ENCODE peak calls at places on chromosomes 3 and 15, in seven cellular contexts. One of them, this sample, is unnamed.

GRCh38 chr3:69161587-69162196 is 39.3 kb upstream of the LMOD3 start:
- DNase-seq in A549: peak
- DNase-seq in body of pancreas: peak
- DNase-seq in progenitor cell of endocrine pancreas: no peak
- DNase-seq in endothelial cell: peak
- DNase-seq in lower leg skin: no peak
- DNase-seq in fibroblast of lung: peak
- DNase-seq in this sample: no peak

GRCh38 chr15:62824111-62824737 is 218.3 kb upstream of the TPM1 start:
- DNase-seq in A549: peak
- DNase-seq in body of pancreas: no peak
- DNase-seq in progenitor cell of endocrine pancreas: no peak
- DNase-seq in endothelial cell: no peak
- DNase-seq in lower leg skin: no peak
- DNase-seq in fibroblast of lung: peak
- DNase-seq in this sample: no peak

GRCh38 chr3:127915115-127915936 is at the start of gene KBTBD12:
- DNase-seq in A549: no peak
- DNase-seq in body of pancreas: peak
- DNase-seq in progenitor cell of endocrine pancreas: peak
- DNase-seq in endothelial cell: peak
- DNase-seq in lower leg skin: no peak
- DNase-seq in fibroblast of lung: no peak
- DNase-seq in this sample: no peak

GRCh38 chr3:65751123-65751700 is 287.5 kb downstream of the MAGI1 start:
- DNase-seq in A549: peak
- DNase-seq in body of pancreas: peak
- DNase-seq in progenitor cell of endocrine pancreas: peak
- DNase-seq in endothelial cell: peak
- DNase-seq in lower leg skin: no peak
- DNase-seq in fibroblast of lung: peak
- DNase-seq in this sample: no peak

GRCh38 chr15:98904466-98905048 is 103.0 kb downstream of the PGPEP1L start:
- DNase-seq in A549: peak
- DNase-seq in body of pancreas: no peak
- DNase-seq in progenitor cell of endocrine pancreas: no peak
- DNase-seq in endothelial cell: peak
- DNase-seq in lower leg skin: no peak
- DNase-seq in fibroblast of lung: peak
- DNase-seq in this sample: no peak

GRCh38 chr3:45976191-45977091 is 19.2 kb downstream of the FYCO1 start:
- DNase-seq in A549: no peak
- DNase-seq in body of pancreas: no peak
- DNase-seq in progenitor cell of endocrine pancreas: no peak
- DNase-seq in endothelial cell: no peak
- DNase-seq in lower leg skin: no peak
- DNase-seq in fibroblast of lung: no peak
- DNase-seq in this sample: no peak

GRCh38 chr15:63391669-63392354 is 10.2 kb upstream of the CA12 start:
- DNase-seq in A549: no peak
- DNase-seq in body of pancreas: no peak
- DNase-seq in progenitor cell of endocrine pancreas: no peak
- DNase-seq in endothelial cell: no peak
- DNase-seq in lower leg skin: peak
- DNase-seq in fibroblast of lung: no peak
- DNase-seq in this sample: no peak

GRCh38 chr3:23455084-23455483 is 252.0 kb downstream of the UBE2E2 start:
- DNase-seq in A549: no peak
- DNase-seq in body of pancreas: no peak
- DNase-seq in progenitor cell of endocrine pancreas: no peak
- DNase-seq in endothelial cell: no peak
- DNase-seq in lower leg skin: no peak
- DNase-seq in fibroblast of lung: peak
- DNase-seq in this sample: no peak

GRCh38 chr3:116070102-116070501 is 375.2 kb downstream of the LSAMP start:
- DNase-seq in A549: no peak
- DNase-seq in body of pancreas: no peak
- DNase-seq in progenitor cell of endocrine pancreas: no peak
- DNase-seq in endothelial cell: no peak
- DNase-seq in lower leg skin: no peak
- DNase-seq in fibroblast of lung: no peak
- DNase-seq in this sample: no peak

GRCh38 chr3:122725106-122725505 is 44.5 kb downstream of the PARP14 start:
- DNase-seq in A549: no peak
- DNase-seq in body of pancreas: no peak
- DNase-seq in progenitor cell of endocrine pancreas: no peak
- DNase-seq in endothelial cell: no peak
- DNase-seq in lower leg skin: no peak
- DNase-seq in fibroblast of lung: no peak
- DNase-seq in this sample: no peak

GRCh38 chr3:157423337-157423736 is 13.3 kb upstream of the PTX3 start:
- DNase-seq in A549: no peak
- DNase-seq in body of pancreas: no peak
- DNase-seq in progenitor cell of endocrine pancreas: no peak
- DNase-seq in endothelial cell: no peak
- DNase-seq in lower leg skin: no peak
- DNase-seq in fibroblast of lung: peak
- DNase-seq in this sample: no peak

GRCh38 chr3:52195823-52196331 is 2.1 kb upstream of the ALAS1 start:
- DNase-seq in A549: no peak
- DNase-seq in body of pancreas: no peak
- DNase-seq in progenitor cell of endocrine pancreas: no peak
- DNase-seq in endothelial cell: no peak
- DNase-seq in lower leg skin: no peak
- DNase-seq in fibroblast of lung: peak
- DNase-seq in this sample: no peak

GRCh38 chr3:122893282-122893681 is 98.4 kb downstream of the SLC49A4 start:
- DNase-seq in A549: no peak
- DNase-seq in body of pancreas: no peak
- DNase-seq in progenitor cell of endocrine pancreas: no peak
- DNase-seq in endothelial cell: no peak
- DNase-seq in lower leg skin: no peak
- DNase-seq in fibroblast of lung: peak
- DNase-seq in this sample: no peak

GRCh38 chr3:53320697-53321096 is 26.6 kb downstream of the DCP1A start:
- DNase-seq in A549: no peak
- DNase-seq in body of pancreas: no peak
- DNase-seq in progenitor cell of endocrine pancreas: no peak
- DNase-seq in endothelial cell: no peak
- DNase-seq in lower leg skin: no peak
- DNase-seq in fibroblast of lung: peak
- DNase-seq in this sample: no peak

GRCh38 chr3:8278448-8278847 is 223.2 kb upstream of the LMCD1 start:
- DNase-seq in A549: peak
- DNase-seq in body of pancreas: no peak
- DNase-seq in progenitor cell of endocrine pancreas: no peak
- DNase-seq in endothelial cell: no peak
- DNase-seq in lower leg skin: no peak
- DNase-seq in fibroblast of lung: no peak
- DNase-seq in this sample: no peak

GRCh38 chr3:184502123-184502667 is 59.4 kb upstream of the EPHB3 start:
- DNase-seq in A549: no peak
- DNase-seq in body of pancreas: no peak
- DNase-seq in progenitor cell of endocrine pancreas: no peak
- DNase-seq in endothelial cell: no peak
- DNase-seq in lower leg skin: no peak
- DNase-seq in fibroblast of lung: no peak
- DNase-seq in this sample: no peak

GRCh38 chr15:50685191-50685975 is 1.2 kb downstream of the TRPM7 start:
- DNase-seq in A549: no peak
- DNase-seq in body of pancreas: no peak
- DNase-seq in progenitor cell of endocrine pancreas: no peak
- DNase-seq in endothelial cell: no peak
- DNase-seq in lower leg skin: no peak
- DNase-seq in fibroblast of lung: peak
- DNase-seq in this sample: no peak

GRCh38 chr3:41163399-41163798 is 35.9 kb upstream of the CTNNB1 start:
- DNase-seq in A549: no peak
- DNase-seq in body of pancreas: no peak
- DNase-seq in progenitor cell of endocrine pancreas: no peak
- DNase-seq in endothelial cell: no peak
- DNase-seq in lower leg skin: no peak
- DNase-seq in fibroblast of lung: no peak
- DNase-seq in this sample: no peak

GRCh38 chr3:41162981-41163380 is 36.3 kb upstream of the CTNNB1 start:
- DNase-seq in A549: no peak
- DNase-seq in body of pancreas: no peak
- DNase-seq in progenitor cell of endocrine pancreas: no peak
- DNase-seq in endothelial cell: no peak
- DNase-seq in lower leg skin: no peak
- DNase-seq in fibroblast of lung: no peak
- DNase-seq in this sample: no peak

GRCh38 chr3:41169038-41169437 is 30.3 kb upstream of the CTNNB1 start:
- DNase-seq in A549: no peak
- DNase-seq in body of pancreas: no peak
- DNase-seq in progenitor cell of endocrine pancreas: no peak
- DNase-seq in endothelial cell: no peak
- DNase-seq in lower leg skin: no peak
- DNase-seq in fibroblast of lung: peak
- DNase-seq in this sample: no peak

GRCh38 chr3:41164776-41165175 is 34.5 kb upstream of the CTNNB1 start:
- DNase-seq in A549: no peak
- DNase-seq in body of pancreas: no peak
- DNase-seq in progenitor cell of endocrine pancreas: no peak
- DNase-seq in endothelial cell: no peak
- DNase-seq in lower leg skin: no peak
- DNase-seq in fibroblast of lung: no peak
- DNase-seq in this sample: no peak

GRCh38 chr3:41167722-41168497 is 31.4 kb upstream of the CTNNB1 start:
- DNase-seq in A549: no peak
- DNase-seq in body of pancreas: no peak
- DNase-seq in progenitor cell of endocrine pancreas: no peak
- DNase-seq in endothelial cell: no peak
- DNase-seq in lower leg skin: no peak
- DNase-seq in fibroblast of lung: no peak
- DNase-seq in this sample: no peak
- TF ChIP-seq CTCF in A549: no peak
- TF ChIP-seq CTCF in body of pancreas: no peak
- TF ChIP-seq CTCF in progenitor cell of endocrine pancreas: no peak
- TF ChIP-seq CTCF in endothelial cell: no peak
- TF ChIP-seq CTCF in lower leg skin: no peak
- TF ChIP-seq CTCF in fibroblast of lung: no peak
- TF ChIP-seq CTCF in this sample: no peak

DNA sequence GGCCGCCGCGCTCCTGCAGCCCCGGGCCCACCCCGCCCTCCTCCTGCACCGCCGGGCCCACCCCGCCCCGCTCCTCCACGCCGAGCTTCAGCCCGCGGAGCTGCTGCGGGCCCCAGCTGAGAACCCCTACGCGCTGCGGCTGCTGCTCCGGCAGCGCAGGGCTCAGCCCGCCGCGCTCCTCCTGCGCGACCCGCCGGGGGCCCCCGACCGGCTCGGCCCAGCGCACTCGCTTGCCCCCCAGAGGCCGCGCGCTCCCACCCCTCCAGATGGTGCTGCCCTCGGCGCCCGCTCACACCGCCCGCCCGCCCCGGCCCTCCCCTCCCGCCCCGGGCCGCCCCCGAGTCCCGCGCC is 918 bp upstream of the TNK2 start:
- DNase-seq in A549: no peak
- DNase-seq in body of pancreas: no peak
- DNase-seq in progenitor cell of endocrine pancreas: no peak
- DNase-seq in endothelial cell: no peak
- DNase-seq in lower leg skin: no peak
- DNase-seq in fibroblast of lung: no peak
- DNase-seq in this sample: no peak
- TF ChIP-seq CTCF in A549: peak
- TF ChIP-seq CTCF in body of pancreas: no peak
- TF ChIP-seq CTCF in progenitor cell of endocrine pancreas: no peak
- TF ChIP-seq CTCF in endothelial cell: no peak
- TF ChIP-seq CTCF in lower leg skin: no peak
- TF ChIP-seq CTCF in fibroblast of lung: no peak
- TF ChIP-seq CTCF in this sample: no peak

GRCh38 chr3:117103645-117104044 is 394.1 kb downstream of the TUSC7 start:
- DNase-seq in A549: no peak
- DNase-seq in body of pancreas: no peak
- DNase-seq in progenitor cell of endocrine pancreas: no peak
- DNase-seq in endothelial cell: no peak
- DNase-seq in lower leg skin: no peak
- DNase-seq in fibroblast of lung: no peak
- DNase-seq in this sample: no peak
- TF ChIP-seq CTCF in A549: no peak
- TF ChIP-seq CTCF in body of pancreas: no peak
- TF ChIP-seq CTCF in progenitor cell of endocrine pancreas: peak
- TF ChIP-seq CTCF in endothelial cell: no peak
- TF ChIP-seq CTCF in lower leg skin: no peak
- TF ChIP-seq CTCF in fibroblast of lung: peak
- TF ChIP-seq CTCF in this sample: no peak

GRCh38 chr3:15241341-15241740 is 35.3 kb downstream of the CAPN7 start:
- DNase-seq in A549: peak
- DNase-seq in body of pancreas: no peak
- DNase-seq in progenitor cell of endocrine pancreas: no peak
- DNase-seq in endothelial cell: peak
- DNase-seq in lower leg skin: no peak
- DNase-seq in fibroblast of lung: peak
- DNase-seq in this sample: no peak

GRCh38 chr3:15243822-15244482 is 37.9 kb downstream of the CAPN7 start:
- DNase-seq in A549: no peak
- DNase-seq in body of pancreas: no peak
- DNase-seq in progenitor cell of endocrine pancreas: no peak
- DNase-seq in endothelial cell: no peak
- DNase-seq in lower leg skin: no peak
- DNase-seq in fibroblast of lung: no peak
- DNase-seq in this sample: no peak

DNA sequence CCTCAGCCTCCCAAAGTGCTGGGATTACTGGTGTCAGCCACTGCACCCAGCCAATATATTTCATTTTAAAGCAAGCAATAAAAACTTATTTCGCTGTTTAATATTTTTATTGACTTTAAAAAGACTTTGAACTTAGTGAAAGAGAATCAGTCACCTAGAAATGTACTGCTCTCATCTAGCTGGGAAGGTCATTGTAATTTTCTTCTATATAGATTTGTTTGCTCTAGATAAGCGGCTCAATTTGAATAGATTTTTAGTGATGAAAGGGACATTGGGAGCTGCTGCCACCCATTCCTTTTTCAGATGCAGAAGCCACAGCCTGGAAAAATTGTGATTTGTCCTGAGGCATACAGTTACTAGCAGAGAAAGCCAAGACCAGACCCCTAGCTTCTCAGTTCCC is 40.1 kb downstream of the CAPN7 start:
- DNase-seq in A549: no peak
- DNase-seq in body of pancreas: no peak
- DNase-seq in progenitor cell of endocrine pancreas: no peak
- DNase-seq in endothelial cell: no peak
- DNase-seq in lower leg skin: no peak
- DNase-seq in fibroblast of lung: no peak
- DNase-seq in this sample: no peak
- TF ChIP-seq CTCF in A549: no peak
- TF ChIP-seq CTCF in body of pancreas: no peak
- TF ChIP-seq CTCF in progenitor cell of endocrine pancreas: no peak
- TF ChIP-seq CTCF in endothelial cell: no peak
- TF ChIP-seq CTCF in lower leg skin: no peak
- TF ChIP-seq CTCF in fibroblast of lung: no peak
- TF ChIP-seq CTCF in this sample: no peak

GRCh38 chr3:160686955-160687535 is 10.1 kb downstream of the ARL14 start:
- DNase-seq in A549: peak
- DNase-seq in body of pancreas: no peak
- DNase-seq in progenitor cell of endocrine pancreas: no peak
- DNase-seq in endothelial cell: no peak
- DNase-seq in lower leg skin: no peak
- DNase-seq in fibroblast of lung: peak
- DNase-seq in this sample: no peak
- TF ChIP-seq CTCF in A549: peak
- TF ChIP-seq CTCF in body of pancreas: no peak
- TF ChIP-seq CTCF in progenitor cell of endocrine pancreas: peak
- TF ChIP-seq CTCF in endothelial cell: peak
- TF ChIP-seq CTCF in lower leg skin: no peak
- TF ChIP-seq CTCF in fibroblast of lung: peak
- TF ChIP-seq CTCF in this sample: peak

GRCh38 chr15:69163124-69163669 is 2.8 kb downstream of the GLCE start:
- DNase-seq in A549: no peak
- DNase-seq in body of pancreas: no peak
- DNase-seq in progenitor cell of endocrine pancreas: no peak
- DNase-seq in endothelial cell: no peak
- DNase-seq in lower leg skin: no peak
- DNase-seq in fibroblast of lung: no peak
- DNase-seq in this sample: no peak
- TF ChIP-seq CTCF in A549: no peak
- TF ChIP-seq CTCF in body of pancreas: no peak
- TF ChIP-seq CTCF in progenitor cell of endocrine pancreas: no peak
- TF ChIP-seq CTCF in endothelial cell: no peak
- TF ChIP-seq CTCF in lower leg skin: no peak
- TF ChIP-seq CTCF in fibroblast of lung: no peak
- TF ChIP-seq CTCF in this sample: no peak

This sample was measured in right atrium auricular region.